ENCODE peak calls at places on chromosomes 12 and 14, in nine cellular contexts. D is aorta; J is AG04450; C is SK-N-SH; F is adipocyte; W is heart right ventricle; B is body of pancreas; O is fibroblast of mammary gland; R is CD8-positive, alpha-beta memory T cell. M is an unnamed sample.

GRCh38 chr12:90896164-90896563 is 58.8 kb downstream of the CCER1 start:
- DNase-seq in C (no peak), R (no peak), O (peak), D (no peak), F (peak), B (no peak), J (peak), W (no peak), M (no peak)

GRCh38 chr12:124593176-124593575 is 25.8 kb upstream of the NCOR2 start:
- DNase-seq in B (no peak), C (no peak), D (no peak), J (no peak), O (no peak), W (no peak), R (no peak), F (no peak), M (peak)

GRCh38 chr14:68783408-68784297 is 9.2 kb downstream of the ZFP36L1 start:
- DNase-seq in D (no peak), W (no peak), C (no peak), F (no peak), O (no peak), J (no peak), B (peak), R (no peak), M (no peak)

GRCh38 chr12:106049105-106049504 is 89.6 kb downstream of the NUAK1 start:
- DNase-seq in O (no peak), R (no peak), F (no peak), B (no peak), C (no peak), W (no peak), J (no peak), D (no peak), M (no peak)

GRCh38 chr14:69151458-69152180 is 1.3 kb downstream of the DCAF5 start:
- DNase-seq in C (peak), O (peak), D (peak), R (peak), F (peak), J (no peak), B (peak), W (peak), M (peak)

GRCh38 chr14:97456958-97457357 is 659.8 kb downstream of the VRK1 start:
- DNase-seq in J (no peak), W (no peak), D (no peak), F (no peak), R (peak), C (no peak), B (no peak), O (no peak), M (no peak)

GRCh38 chr14:42222924-42223471 is 616.3 kb downstream of the LRFN5 start:
- DNase-seq in D (no peak), B (no peak), J (peak), C (no peak), F (peak), O (peak), R (no peak), W (peak), M (no peak)

GRCh38 chr12:124805876-124806668 is 57.6 kb downstream of the SCARB1 start:
- DNase-seq in J (no peak), R (no peak), F (no peak), C (no peak), B (no peak), W (no peak), O (no peak), D (no peak), M (no peak)

GRCh38 chr12:132723764-132724140 is 13.1 kb downstream of the PGAM5 start:
- DNase-seq in C (no peak), J (no peak), W (no peak), B (no peak), F (peak), O (peak), D (no peak), R (no peak), M (no peak)

GRCh38 chr14:95442016-95442632 is 74.3 kb downstream of the SYNE3 start:
- DNase-seq in C (no peak), O (no peak), R (no peak), B (no peak), J (no peak), W (no peak), D (no peak), F (no peak), M (no peak)

GRCh38 chr12:70120970-70121369 is 122.3 kb upstream of the CNOT2 start:
- DNase-seq in J (no peak), C (peak), D (no peak), W (no peak), O (no peak), F (no peak), B (no peak), R (no peak), M (no peak)

GRCh38 chr14:36661506-36662257 is at the start of gene PAX9:
- DNase-seq in F (peak), J (no peak), B (peak), R (no peak), W (no peak), O (peak), C (peak), D (peak), M (peak)

GRCh38 chr14:36659822-36660735 is 1.6 kb upstream of the PAX9 start:
- DNase-seq in C (no peak), B (no peak), F (peak), J (no peak), R (no peak), O (no peak), W (no peak), D (no peak), M (no peak)

GRCh38 chr14:36662258-36662542 is 540 bp downstream of the PAX9 start:
- DNase-seq in F (no peak), C (no peak), B (no peak), O (no peak), J (no peak), R (no peak), D (no peak), W (no peak), M (peak)

GRCh38 chr14:36659010-36659821 is 2.4 kb upstream of the PAX9 start:
- DNase-seq in O (no peak), F (peak), R (no peak), W (no peak), D (peak), B (no peak), C (no peak), J (no peak), M (peak)

DNA sequence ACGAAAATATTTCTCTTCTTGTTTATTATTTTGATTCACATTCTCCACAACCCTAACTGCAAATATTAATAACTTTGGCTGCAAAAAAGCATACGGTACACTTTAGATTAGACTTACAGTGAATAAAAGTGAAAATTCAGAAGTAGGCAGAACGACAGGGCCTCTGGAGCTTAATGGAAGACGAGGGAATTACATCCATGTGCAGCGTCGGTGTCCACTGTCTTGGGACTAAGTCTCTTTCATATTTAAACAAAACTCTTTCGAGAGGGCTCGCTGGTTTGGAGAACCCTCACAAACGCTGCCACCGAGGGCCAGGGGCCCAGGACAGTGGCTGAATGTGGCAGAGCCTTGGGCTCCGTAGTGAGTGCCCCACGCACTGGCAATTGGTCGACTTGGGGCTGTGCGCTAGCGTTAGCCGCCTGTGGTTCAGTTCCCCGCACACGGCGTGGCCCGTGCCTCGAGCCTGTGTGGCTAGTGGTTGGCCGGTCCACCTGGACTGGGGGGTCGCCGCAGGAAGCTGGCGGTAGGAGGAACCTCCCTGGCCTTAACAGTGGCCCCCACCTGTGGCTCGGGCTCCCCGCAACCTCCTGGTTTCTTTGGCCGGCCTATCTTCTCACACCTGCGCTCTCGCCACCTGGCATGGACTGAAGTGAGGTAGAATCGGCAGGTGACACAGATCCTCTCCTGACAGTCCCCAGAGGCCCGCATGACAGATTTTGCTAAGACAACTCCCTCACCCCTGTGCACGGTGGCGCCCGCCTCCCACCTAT is 739 bp upstream of the PAX9 start:
- DNase-seq in W (no peak), F (no peak), O (no peak), D (peak), C (no peak), J (no peak), B (peak), R (no peak), M (peak)
- H3K4me3 ChIP-seq in W (peak), F (peak), O (no peak), D (peak), C (no peak), J (no peak), B (no peak), R (no peak), M (no peak)

GRCh38 chr12:14836336-14837210 is 6.8 kb downstream of the ART4 start:
- DNase-seq in O (peak), C (no peak), B (no peak), W (no peak), D (no peak), J (peak), R (no peak), F (peak), M (no peak)
- H3K4me3 ChIP-seq in O (no peak), C (peak), B (no peak), W (no peak), D (no peak), J (peak), R (no peak), F (peak), M (no peak)

GRCh38 chr12:92155733-92156132 is 10.1 kb upstream of the BTG1 start:
- DNase-seq in W (no peak), C (no peak), F (no peak), J (no peak), R (no peak), B (no peak), O (no peak), D (no peak), M (no peak)

GRCh38 chr12:92156139-92156538 is 10.5 kb upstream of the BTG1 start:
- DNase-seq in W (no peak), J (no peak), R (no peak), O (no peak), B (no peak), C (no peak), F (no peak), D (no peak), M (no peak)

GRCh38 chr12:92156704-92157395 is 11.2 kb upstream of the BTG1 start:
- DNase-seq in F (no peak), J (no peak), D (no peak), O (no peak), B (no peak), C (no peak), W (no peak), R (no peak), M (no peak)

GRCh38 chr12:92162079-92162478 is 16.4 kb upstream of the BTG1 start:
- DNase-seq in D (no peak), B (no peak), W (no peak), R (no peak), C (no peak), O (no peak), J (no peak), F (no peak), M (no peak)

DNA sequence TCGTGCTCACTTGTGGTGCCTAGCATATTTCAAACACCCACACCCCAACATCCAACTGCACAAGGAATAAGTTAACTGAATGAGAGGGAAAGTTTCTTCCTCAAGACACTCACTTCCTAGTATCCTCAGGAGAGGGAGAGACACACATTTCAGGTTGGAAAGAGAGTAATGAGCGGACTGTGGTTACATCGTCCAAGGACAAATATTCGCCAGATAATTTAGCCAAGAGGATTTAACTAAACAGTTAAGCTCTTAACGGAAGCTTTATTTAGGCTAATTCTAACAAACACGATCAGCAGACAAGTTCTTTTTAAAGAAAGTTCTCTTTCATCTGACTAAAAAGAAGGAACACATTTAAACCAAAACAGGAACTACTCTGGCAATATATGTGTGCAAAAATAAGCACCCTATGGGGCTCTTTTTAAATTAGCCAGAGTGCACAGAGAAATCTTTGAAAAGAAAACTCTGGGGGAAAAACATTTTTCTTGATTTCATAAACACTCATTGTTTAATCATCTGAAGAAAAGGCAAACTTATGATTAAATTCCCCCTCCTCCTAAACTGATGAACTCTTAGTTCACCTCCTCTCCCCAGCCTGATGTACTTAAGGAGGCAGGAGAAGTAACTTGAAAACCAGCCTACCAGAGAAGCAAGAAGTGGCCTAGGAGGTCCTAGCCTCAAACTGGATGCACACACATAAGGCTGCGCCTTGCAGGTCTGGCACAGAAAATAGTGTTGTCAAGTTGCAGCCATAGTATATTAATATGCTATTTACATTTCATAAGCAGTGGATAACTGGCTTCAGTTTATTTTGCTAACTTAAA is 13.3 kb upstream of the BTG1 start:
- DNase-seq in F (no peak), J (no peak), D (no peak), O (no peak), W (no peak), B (no peak), C (no peak), R (no peak), M (no peak)
- H3K4me3 ChIP-seq in F (no peak), J (no peak), D (no peak), O (no peak), W (no peak), B (no peak), C (no peak), R (peak), M (no peak)

GRCh38 chr12:674272-674781 is 11.1 kb upstream of the NINJ2 start:
- DNase-seq in D (no peak), J (no peak), F (no peak), O (peak), B (no peak), C (no peak), R (peak), W (no peak), M (no peak)
- H3K4me3 ChIP-seq in D (no peak), J (no peak), F (no peak), O (no peak), B (no peak), C (no peak), R (peak), W (no peak), M (no peak)

GRCh38 chr14:50362791-50363733 is 33.6 kb downstream of the CDKL1 start:
- DNase-seq in O (no peak), F (peak), J (no peak), W (no peak), D (no peak), R (peak), C (no peak), B (no peak), M (no peak)
- H3K4me3 ChIP-seq in O (no peak), F (peak), J (peak), W (peak), D (no peak), R (peak), C (no peak), B (no peak), M (peak)

M was measured in kidney.